ENCODE peak calls at places on chromosomes 2 and 18, in seven cellular contexts. O is pancreas; Z is CD8-positive, alpha-beta T cell; H is HCT116; I is OCI-LY7; S is CD8-positive, alpha-beta memory T cell; D is stomach. W is an unnamed sample. For H3K4me1, the result is how much of the 10 kb centered on the place peaks cover.

GRCh38 chr2:10501980-10502802 is 54.1 kb upstream of the ODC1 start:
- DNase-seq in H (no peak), I (no peak), Z (no peak), O (no peak), S (no peak), D (peak), W (no peak)

GRCh38 chr2:12665334-12665733 is 51.4 kb upstream of the TRIB2 start:
- DNase-seq in D (no peak), O (no peak), H (peak), I (no peak), S (no peak), Z (no peak), W (no peak)

GRCh38 chr2:101006065-101006715 is 4.1 kb downstream of the RPL31 start:
- DNase-seq in S (no peak), Z (no peak), I (no peak), D (no peak), H (no peak), O (no peak), W (no peak)

GRCh38 chr18:9659499-9660387 is 45.4 kb upstream of the PPP4R1 start:
- DNase-seq in O (no peak), H (no peak), D (no peak), I (no peak), S (no peak), Z (no peak), W (no peak)

GRCh38 chr18:61201516-61201915 is 131.7 kb upstream of the CDH20 start:
- DNase-seq in D (no peak), H (no peak), I (no peak), S (no peak), Z (no peak), O (no peak), W (no peak)

GRCh38 chr18:50280707-50281294 is 522 bp downstream of the MBD1 start:
- DNase-seq in S (no peak), D (no peak), O (no peak), Z (no peak), H (no peak), I (no peak), W (no peak)

GRCh38 chr2:218343591-218343990 is 13.1 kb upstream of the CATIP start:
- DNase-seq in H (no peak), D (no peak), S (no peak), Z (no peak), I (no peak), O (no peak), W (no peak)

GRCh38 chr18:24112874-24113615 is 25.8 kb upstream of the CABYR start:
- DNase-seq in S (no peak), Z (no peak), I (no peak), D (no peak), O (peak), H (peak), W (no peak)

GRCh38 chr2:65193446-65193845 is 34.2 kb upstream of the ACTR2 start:
- DNase-seq in D (no peak), O (no peak), H (no peak), I (no peak), Z (no peak), S (no peak), W (no peak)

GRCh38 chr2:39488450-39488849 is 51.4 kb upstream of the MAP4K3 start:
- DNase-seq in O (no peak), Z (no peak), S (no peak), H (no peak), I (no peak), D (no peak), W (no peak)

GRCh38 chr18:62210138-62210537 is 23.1 kb downstream of the RELCH start:
- DNase-seq in I (no peak), H (no peak), S (no peak), Z (no peak), O (no peak), D (no peak), W (no peak)

GRCh38 chr2:238700122-238700457 is 147.8 kb upstream of the TWIST2 start:
- DNase-seq in O (no peak), S (no peak), I (no peak), D (no peak), H (no peak), Z (no peak), W (no peak)

GRCh38 chr2:75547345-75548035 is 13.2 kb downstream of the EVA1A start:
- DNase-seq in H (no peak), D (no peak), S (no peak), Z (no peak), I (no peak), O (no peak), W (no peak)

GRCh38 chr2:58541511-58541910 is 300.4 kb upstream of the FANCL start:
- DNase-seq in H (no peak), D (no peak), I (no peak), S (no peak), O (no peak), Z (no peak), W (no peak)

GRCh38 chr18:23331091-23331920 is 121.8 kb upstream of the RIOK3 start:
- DNase-seq in Z (no peak), S (no peak), H (no peak), D (peak), I (no peak), O (peak), W (peak)

GRCh38 chr18:59218018-59218417 is 1.9 kb upstream of the GRP start:
- DNase-seq in I (no peak), D (no peak), O (no peak), H (no peak), S (no peak), Z (no peak), W (no peak)

GRCh38 chr18:45745817-45746461 is 22.0 kb downstream of the SLC14A1 start:
- DNase-seq in H (no peak), S (no peak), I (no peak), D (no peak), Z (no peak), O (no peak), W (no peak)

GRCh38 chr2:54572636-54573531 is 116.8 kb downstream of the SPTBN1 start:
- DNase-seq in Z (no peak), I (no peak), H (no peak), S (peak), D (no peak), O (no peak), W (no peak)

GRCh38 chr18:59906203-59906602 is 6.4 kb downstream of the PMAIP1 start:
- DNase-seq in H (no peak), O (no peak), I (no peak), D (no peak), S (no peak), Z (no peak), W (no peak)

DNA sequence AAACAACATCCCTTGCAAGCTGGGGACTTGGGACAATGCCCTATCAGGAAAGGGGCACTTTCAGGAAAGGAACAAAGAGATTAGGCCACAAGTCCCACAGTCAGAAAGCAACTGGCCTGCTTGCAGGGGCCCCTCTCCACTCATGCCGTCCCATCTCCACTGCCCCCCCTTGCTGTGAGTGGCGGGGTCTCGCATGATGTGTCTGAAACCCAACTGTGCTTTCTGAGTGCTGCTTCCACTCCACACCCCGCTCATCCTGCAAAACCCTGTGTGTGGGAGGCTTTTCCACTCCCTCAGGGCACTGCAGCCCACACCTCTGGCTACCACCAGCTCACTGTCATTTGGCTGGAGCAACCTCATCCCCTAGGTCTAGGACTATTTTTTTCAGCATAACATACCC is 7.9 kb downstream of the HS6ST1 start:
- DNase-seq in O (peak), Z (no peak), S (no peak), H (no peak), D (no peak), I (no peak), W (peak)
- H3K4me1 ChIP-seq in O (under half), Z (under half), S (under half), H (under half), D (half or more), I (under half), W (under half)

GRCh38 chr2:195759877-195760276 is 102.9 kb downstream of the SLC39A10 start:
- DNase-seq in S (no peak), H (no peak), I (no peak), D (no peak), Z (no peak), O (no peak), W (no peak)

GRCh38 chr2:195756218-195756941 is 99.4 kb downstream of the SLC39A10 start:
- DNase-seq in Z (no peak), O (no peak), H (peak), D (no peak), S (no peak), I (no peak), W (no peak)

GRCh38 chr2:195763866-195764265 is 106.8 kb downstream of the SLC39A10 start:
- DNase-seq in D (no peak), S (no peak), O (no peak), Z (no peak), H (no peak), I (no peak), W (no peak)

DNA sequence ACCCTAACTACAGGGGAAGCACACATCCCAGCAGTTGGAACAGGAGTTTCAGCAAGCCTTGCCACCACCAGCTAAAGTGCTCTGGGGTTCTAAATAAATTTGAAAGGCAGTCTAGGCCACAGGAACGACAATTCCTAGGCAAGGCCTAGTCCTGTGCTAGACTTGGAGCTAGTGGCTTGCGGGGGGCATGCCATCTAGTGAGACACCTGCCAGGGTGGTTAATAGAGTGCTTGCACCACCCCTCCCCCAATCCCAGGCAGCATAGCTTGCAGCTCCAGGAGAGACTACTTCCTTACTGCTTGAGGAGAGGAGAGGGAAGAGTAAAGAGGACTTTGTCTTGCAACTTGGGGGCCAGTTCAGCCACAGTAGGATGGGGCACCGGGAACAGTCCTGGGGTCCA is 101.8 kb downstream of the SLC39A10 start:
- DNase-seq in Z (no peak), H (no peak), D (no peak), S (no peak), I (no peak), O (no peak), W (no peak)
- H3K4me1 ChIP-seq in Z (under half), H (under half), D (under half), S (under half), I (under half), O (under half), W (under half)

GRCh38 chr2:25337891-25338290 is 3.8 kb downstream of the DNMT3A start:
- DNase-seq in H (no peak), S (no peak), O (no peak), I (no peak), Z (no peak), D (no peak), W (no peak)

GRCh38 chr2:25336446-25336845 is 5.3 kb downstream of the DNMT3A start:
- DNase-seq in I (no peak), Z (no peak), O (no peak), S (no peak), H (no peak), D (no peak), W (no peak)

GRCh38 chr2:25338401-25338800 is 3.3 kb downstream of the DNMT3A start:
- DNase-seq in D (no peak), H (no peak), S (no peak), I (no peak), O (no peak), Z (no peak), W (no peak)

GRCh38 chr2:25335971-25336370 is 5.8 kb downstream of the DNMT3A start:
- DNase-seq in S (no peak), D (no peak), Z (no peak), O (no peak), H (no peak), I (no peak), W (no peak)

DNA sequence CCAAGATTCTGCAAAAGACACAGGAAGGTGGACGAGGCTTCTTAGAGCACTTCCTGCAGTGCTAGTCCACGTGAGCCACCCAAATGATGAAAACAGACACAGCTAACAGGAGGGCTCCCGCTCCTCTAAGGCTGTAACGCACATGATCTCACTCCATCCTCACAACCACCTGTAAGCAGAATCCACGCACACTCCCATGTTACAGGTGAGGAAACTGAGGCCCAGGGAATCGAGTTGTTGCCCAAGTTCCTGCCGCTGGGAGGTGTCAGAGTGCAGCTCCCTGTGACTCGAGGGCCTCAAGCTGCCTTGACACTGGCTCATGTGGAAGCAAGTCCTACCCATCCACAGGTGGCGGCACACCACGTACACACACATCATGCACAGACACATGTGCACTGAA is 4.4 kb downstream of the DNMT3A start:
- DNase-seq in Z (no peak), I (peak), O (no peak), H (no peak), S (no peak), D (no peak), W (no peak)
- H3K4me1 ChIP-seq in Z (half or more), I (under half), O (under half), H (under half), S (half or more), D (under half), W (under half)

GRCh38 chr2:15807418-15808220 is 132.7 kb upstream of the MYCN start:
- DNase-seq in Z (no peak), O (no peak), I (no peak), D (no peak), S (no peak), H (no peak), W (no peak)

GRCh38 chr2:15809504-15809903 is 130.8 kb upstream of the MYCN start:
- DNase-seq in O (no peak), H (no peak), I (no peak), Z (no peak), S (no peak), D (no peak), W (no peak)

GRCh38 chr2:15810451-15811150 is 129.7 kb upstream of the MYCN start:
- DNase-seq in D (no peak), Z (no peak), H (no peak), I (no peak), O (no peak), S (no peak), W (no peak)

GRCh38 chr2:15808221-15808574 is 132.2 kb upstream of the MYCN start:
- DNase-seq in I (no peak), D (no peak), S (no peak), Z (no peak), O (no peak), H (no peak), W (no peak)

GRCh38 chr2:15808980-15809379 is 131.4 kb upstream of the MYCN start:
- DNase-seq in S (no peak), D (no peak), O (no peak), H (no peak), I (no peak), Z (no peak), W (no peak)
- H3K4me1 ChIP-seq in S (under half), D (under half), O (under half), H (under half), I (under half), Z (under half), W (under half)

GRCh38 chr2:177237932-177238331 is 25.3 kb downstream of the HNRNPA3 start:
- DNase-seq in D (no peak), S (no peak), H (no peak), O (no peak), Z (no peak), I (no peak), W (no peak)
- H3K4me1 ChIP-seq in D (half or more), S (half or more), H (under half), O (under half), Z (half or more), I (under half), W (under half)

GRCh38 chr2:221200184-221200839 is 371.8 kb downstream of the EPHA4 start:
- DNase-seq in D (no peak), I (peak), Z (no peak), O (no peak), S (no peak), H (no peak), W (no peak)

GRCh38 chr2:221204699-221205098 is 367.4 kb downstream of the EPHA4 start:
- DNase-seq in S (no peak), D (no peak), I (no peak), H (no peak), Z (no peak), O (no peak), W (no peak)

GRCh38 chr2:221203846-221204245 is 368.3 kb downstream of the EPHA4 start:
- DNase-seq in H (no peak), Z (no peak), S (no peak), O (no peak), D (peak), I (peak), W (no peak)

GRCh38 chr2:221203138-221203537 is 369.0 kb downstream of the EPHA4 start:
- DNase-seq in O (no peak), Z (no peak), S (no peak), H (no peak), D (no peak), I (peak), W (peak)

DNA sequence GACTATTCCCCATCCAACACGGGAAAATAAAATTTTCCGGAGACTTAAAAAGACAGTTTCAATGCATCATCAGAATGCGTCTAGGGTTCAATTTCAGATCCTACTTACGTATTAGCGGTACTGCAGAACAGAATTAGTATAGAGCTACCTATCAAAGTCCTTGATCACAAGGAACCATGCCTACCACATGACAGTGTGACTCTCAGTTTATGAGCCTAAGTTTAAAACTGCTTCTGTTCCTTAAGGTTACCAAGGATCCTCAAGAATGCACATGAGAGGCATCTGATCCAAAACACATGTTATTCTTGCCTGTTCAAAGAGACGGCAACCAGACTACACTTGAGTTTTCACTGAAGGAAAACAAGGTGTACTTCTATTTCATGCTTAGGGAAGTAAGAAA is 369.7 kb downstream of the EPHA4 start:
- DNase-seq in H (no peak), D (no peak), Z (no peak), O (no peak), S (no peak), I (peak), W (no peak)
- H3K4me1 ChIP-seq in H (under half), D (under half), Z (under half), O (under half), S (under half), I (half or more), W (under half)

GRCh38 chr2:105403785-105404698 is 5.2 kb upstream of the FHL2 start:
- DNase-seq in Z (no peak), O (no peak), H (peak), I (no peak), D (no peak), S (no peak), W (no peak)

GRCh38 chr2:105402809-105403208 is 4.0 kb upstream of the FHL2 start:
- DNase-seq in S (no peak), Z (no peak), I (no peak), D (no peak), O (no peak), H (no peak), W (no peak)

GRCh38 chr2:105404736-105405135 is 5.9 kb upstream of the FHL2 start:
- DNase-seq in Z (no peak), O (no peak), S (no peak), D (no peak), H (no peak), I (no peak), W (no peak)

GRCh38 chr2:105401867-105402266 is 3.0 kb upstream of the FHL2 start:
- DNase-seq in S (no peak), Z (no peak), I (no peak), O (no peak), H (no peak), D (no peak), W (no peak)

GRCh38 chr2:105403241-105403784 is 4.5 kb upstream of the FHL2 start:
- DNase-seq in S (no peak), I (no peak), D (no peak), O (no peak), Z (no peak), H (no peak), W (peak)
- H3K4me1 ChIP-seq in S (under half), I (under half), D (under half), O (under half), Z (under half), H (half or more), W (under half)

GRCh38 chr2:120368086-120368485 is 22.1 kb downstream of the INHBB start:
- DNase-seq in D (no peak), O (no peak), H (no peak), Z (no peak), S (no peak), I (no peak), W (no peak)
- H3K4me1 ChIP-seq in D (under half), O (under half), H (under half), Z (under half), S (under half), I (under half), W (under half)

DNA sequence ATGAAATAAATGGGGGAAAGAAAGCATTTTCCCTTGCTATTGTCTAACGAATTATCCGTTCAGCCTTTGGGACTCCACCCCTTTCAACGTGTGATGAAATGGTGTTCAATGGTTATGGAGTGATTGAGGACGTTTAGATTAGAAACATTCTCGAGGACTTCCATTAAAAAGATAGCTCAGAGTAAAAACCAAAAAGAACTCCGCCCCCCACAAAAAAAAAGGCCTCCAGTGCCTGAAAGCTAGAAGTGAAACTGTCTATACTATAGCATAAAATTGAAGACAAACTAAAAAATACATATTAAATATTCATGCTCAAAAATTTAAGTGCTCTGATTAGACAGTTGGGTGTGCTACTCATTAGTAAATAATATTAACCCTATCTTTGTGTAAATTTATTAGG is 3.0 kb upstream of the ZNF516 start:
- DNase-seq in S (no peak), H (no peak), D (no peak), Z (no peak), I (peak), O (no peak), W (no peak)
- H3K4me1 ChIP-seq in S (under half), H (under half), D (under half), Z (under half), I (under half), O (under half), W (under half)

W was measured in mucosa of descending colon.